ENCODE peak calls at places on chromosomes 12 and 14, in five cellular contexts. N, Z, J, E and D are unnamed samples.

GRCh38 chr12:123119808-123120207 is 31.1 kb downstream of the PITPNM2 start:
- DNase-seq in N (no peak), Z (no peak), J (no peak), E (no peak), D (no peak)

GRCh38 chr14:58783801-58784511 is 146.2 kb downstream of the DACT1 start:
- DNase-seq in N (no peak), Z (no peak), J (peak), E (no peak), D (no peak)

GRCh38 chr14:75562494-75562893 is 15.9 kb upstream of the FLVCR2 start:
- DNase-seq in N (no peak), Z (no peak), J (no peak), E (no peak), D (no peak)

GRCh38 chr12:94614288-94614721 is 36.1 kb downstream of the TMCC3 start:
- DNase-seq in N (no peak), Z (no peak), J (no peak), E (no peak), D (no peak)

GRCh38 chr14:104601786-104602185 is 2.8 kb downstream of the TMEM179 start:
- DNase-seq in N (no peak), Z (no peak), J (no peak), E (no peak), D (no peak)

GRCh38 chr12:132771126-132771838 is 9.7 kb upstream of the ANKLE2 start:
- DNase-seq in N (no peak), Z (no peak), J (peak), E (no peak), D (no peak)

GRCh38 chr14:37585101-37585479 is 10.0 kb downstream of the FOXA1 start:
- DNase-seq in N (no peak), Z (no peak), J (no peak), E (no peak), D (no peak)

GRCh38 chr12:125533434-125534029 is 468.3 kb downstream of the AACS start:
- DNase-seq in N (no peak), Z (peak), J (no peak), E (peak), D (no peak)

GRCh38 chr12:54497883-54498282 is 331 bp downstream of the NCKAP1L start:
- DNase-seq in N (no peak), Z (no peak), J (no peak), E (no peak), D (no peak)

GRCh38 chr12:13101854-13102375 is 1.6 kb downstream of the GSG1 start:
- DNase-seq in N (no peak), Z (no peak), J (peak), E (no peak), D (no peak)

GRCh38 chr12:6542209-6543009 is 8.1 kb downstream of the GAPDH start:
- DNase-seq in N (no peak), Z (no peak), J (no peak), E (no peak), D (no peak)

GRCh38 chr12:130873825-130874224 is 2.0 kb downstream of the RAN start:
- DNase-seq in N (no peak), Z (no peak), J (no peak), E (no peak), D (no peak)

GRCh38 chr14:102772781-102773570 is 4.3 kb upstream of the TRAF3 start:
- DNase-seq in N (no peak), Z (no peak), J (peak), E (no peak), D (no peak)